ENCODE peak calls at places on chromosomes 5 and 9, in six cellular contexts. One of them, this sample, is unnamed.

GRCh38 chr9:109192732-109193361 is 25.8 kb upstream of the FRRS1L start:
- DNase-seq in breast epithelium: no peak
- DNase-seq in adrenal gland: peak; percentile 42
- DNase-seq in colonic mucosa: peak; percentile 65
- DNase-seq in A549: peak; percentile 48
- DNase-seq in tibial artery: no peak
- DNase-seq in this sample: no peak

GRCh38 chr5:31464081-31464480 is 67.8 kb downstream of the DROSHA start:
- DNase-seq in breast epithelium: no peak
- DNase-seq in adrenal gland: no peak
- DNase-seq in colonic mucosa: no peak
- DNase-seq in A549: no peak
- DNase-seq in tibial artery: no peak
- DNase-seq in this sample: no peak

GRCh38 chr5:132099073-132099748 is 25.6 kb downstream of the CSF2 start:
- DNase-seq in breast epithelium: no peak
- DNase-seq in adrenal gland: no peak
- DNase-seq in colonic mucosa: no peak
- DNase-seq in A549: no peak
- DNase-seq in tibial artery: no peak
- DNase-seq in this sample: no peak

GRCh38 chr5:157519579-157520253 is 55.9 kb downstream of the ADAM19 start:
- DNase-seq in breast epithelium: no peak
- DNase-seq in adrenal gland: no peak
- DNase-seq in colonic mucosa: no peak
- DNase-seq in A549: no peak
- DNase-seq in tibial artery: peak; percentile 23
- DNase-seq in this sample: no peak

GRCh38 chr5:151772029-151772867 is 494 bp downstream of the G3BP1 start:
- DNase-seq in breast epithelium: no peak
- DNase-seq in adrenal gland: peak; percentile 52
- DNase-seq in colonic mucosa: peak; percentile 65
- DNase-seq in A549: peak; percentile 26
- DNase-seq in tibial artery: peak; percentile 75
- DNase-seq in this sample: peak; percentile 45

GRCh38 chr5:124419531-124419930 is 326.9 kb downstream of the ZNF608 start:
- DNase-seq in breast epithelium: no peak
- DNase-seq in adrenal gland: no peak
- DNase-seq in colonic mucosa: no peak
- DNase-seq in A549: no peak
- DNase-seq in tibial artery: no peak
- DNase-seq in this sample: no peak

GRCh38 chr9:84061613-84062205 is 81.1 kb downstream of the RMI1 start:
- DNase-seq in breast epithelium: no peak
- DNase-seq in adrenal gland: no peak
- DNase-seq in colonic mucosa: no peak
- DNase-seq in A549: no peak
- DNase-seq in tibial artery: no peak
- DNase-seq in this sample: no peak

GRCh38 chr9:114396558-114397218 is 8.9 kb upstream of the AKNA start:
- DNase-seq in breast epithelium: no peak
- DNase-seq in adrenal gland: no peak
- DNase-seq in colonic mucosa: no peak
- DNase-seq in A549: peak; percentile 25
- DNase-seq in tibial artery: no peak
- DNase-seq in this sample: no peak

GRCh38 chr5:141848771-141849370 is 29.3 kb downstream of the PCDH1 start:
- DNase-seq in breast epithelium: peak; percentile 74
- DNase-seq in adrenal gland: peak; percentile 38
- DNase-seq in colonic mucosa: peak; percentile 89
- DNase-seq in A549: peak; percentile 83
- DNase-seq in tibial artery: peak; percentile 80
- DNase-seq in this sample: peak; percentile 98

GRCh38 chr5:50699737-50700136 is 33.3 kb downstream of the PARP8 start:
- DNase-seq in breast epithelium: no peak
- DNase-seq in adrenal gland: no peak
- DNase-seq in colonic mucosa: no peak
- DNase-seq in A549: no peak
- DNase-seq in tibial artery: no peak
- DNase-seq in this sample: peak; percentile 16

GRCh38 chr5:15943487-15943886 is 236.1 kb downstream of the MARCHF11 start:
- DNase-seq in breast epithelium: no peak
- DNase-seq in adrenal gland: no peak
- DNase-seq in colonic mucosa: no peak
- DNase-seq in A549: no peak
- DNase-seq in tibial artery: no peak
- DNase-seq in this sample: no peak

GRCh38 chr9:134066923-134067851 is 639 bp downstream of the BRD3 start:
- DNase-seq in breast epithelium: no peak
- DNase-seq in adrenal gland: no peak
- DNase-seq in colonic mucosa: no peak
- DNase-seq in A549: peak; percentile 39
- DNase-seq in tibial artery: peak; percentile 66
- DNase-seq in this sample: peak; percentile 59

GRCh38 chr9:108586451-108586850 is 269.3 kb downstream of the ACTL7B start:
- DNase-seq in breast epithelium: no peak
- DNase-seq in adrenal gland: no peak
- DNase-seq in colonic mucosa: no peak
- DNase-seq in A549: no peak
- DNase-seq in tibial artery: no peak
- DNase-seq in this sample: no peak

GRCh38 chr5:149658299-149658698 is 71.8 kb upstream of the PPARGC1B start:
- DNase-seq in breast epithelium: no peak
- DNase-seq in adrenal gland: no peak
- DNase-seq in colonic mucosa: peak; percentile 64
- DNase-seq in A549: no peak
- DNase-seq in tibial artery: no peak
- DNase-seq in this sample: no peak

GRCh38 chr5:156328766-156329165 is 1.8 kb downstream of the SGCD start:
- DNase-seq in breast epithelium: no peak
- DNase-seq in adrenal gland: no peak
- DNase-seq in colonic mucosa: no peak
- DNase-seq in A549: no peak
- DNase-seq in tibial artery: no peak
- DNase-seq in this sample: no peak

GRCh38 chr5:10172242-10172641 is 77.4 kb downstream of the ATPSCKMT start:
- DNase-seq in breast epithelium: no peak
- DNase-seq in adrenal gland: no peak
- DNase-seq in colonic mucosa: no peak
- DNase-seq in A549: no peak
- DNase-seq in tibial artery: no peak
- DNase-seq in this sample: no peak

GRCh38 chr5:163104496-163104895 is 332.9 kb upstream of the CCNG1 start:
- DNase-seq in breast epithelium: no peak
- DNase-seq in adrenal gland: no peak
- DNase-seq in colonic mucosa: no peak
- DNase-seq in A549: peak; percentile 20
- DNase-seq in tibial artery: no peak
- DNase-seq in this sample: no peak

GRCh38 chr5:94778299-94778698 is 159.8 kb downstream of the SLF1 start:
- DNase-seq in breast epithelium: no peak
- DNase-seq in adrenal gland: no peak
- DNase-seq in colonic mucosa: no peak
- DNase-seq in A549: no peak
- DNase-seq in tibial artery: no peak
- DNase-seq in this sample: no peak

GRCh38 chr9:36485647-36486453 is 85.8 kb upstream of the RNF38 start:
- DNase-seq in breast epithelium: no peak
- DNase-seq in adrenal gland: peak; percentile 43
- DNase-seq in colonic mucosa: peak; percentile 35
- DNase-seq in A549: no peak
- DNase-seq in tibial artery: peak; percentile 67
- DNase-seq in this sample: peak; percentile 56

GRCh38 chr9:115099891-115100290 is 18.1 kb downstream of the TNC start:
- DNase-seq in breast epithelium: no peak
- DNase-seq in adrenal gland: no peak
- DNase-seq in colonic mucosa: no peak
- DNase-seq in A549: no peak
- DNase-seq in tibial artery: no peak
- DNase-seq in this sample: no peak

GRCh38 chr9:4397917-4398316 is 92.4 kb upstream of the SLC1A1 start:
- DNase-seq in breast epithelium: no peak
- DNase-seq in adrenal gland: no peak
- DNase-seq in colonic mucosa: no peak
- DNase-seq in A549: no peak
- DNase-seq in tibial artery: no peak
- DNase-seq in this sample: no peak

GRCh38 chr5:41094871-41095270 is 23.7 kb upstream of the MROH2B start:
- DNase-seq in breast epithelium: no peak
- DNase-seq in adrenal gland: no peak
- DNase-seq in colonic mucosa: no peak
- DNase-seq in A549: peak; percentile 53
- DNase-seq in tibial artery: no peak
- DNase-seq in this sample: no peak

GRCh38 chr5:37703841-37704241 is 136.0 kb downstream of the GDNF start:
- DNase-seq in breast epithelium: no peak
- DNase-seq in adrenal gland: no peak
- DNase-seq in colonic mucosa: no peak
- DNase-seq in A549: no peak
- DNase-seq in tibial artery: no peak
- DNase-seq in this sample: no peak

GRCh38 chr5:5542654-5543053 is 120.2 kb downstream of the ICE1 start:
- DNase-seq in breast epithelium: no peak
- DNase-seq in adrenal gland: peak; percentile 58
- DNase-seq in colonic mucosa: no peak
- DNase-seq in A549: no peak
- DNase-seq in tibial artery: no peak
- DNase-seq in this sample: no peak

GRCh38 chr5:115946655-115947054 is 15.6 kb upstream of the LVRN start:
- DNase-seq in breast epithelium: no peak
- DNase-seq in adrenal gland: no peak
- DNase-seq in colonic mucosa: no peak
- DNase-seq in A549: peak; percentile 10
- DNase-seq in tibial artery: no peak
- DNase-seq in this sample: no peak

GRCh38 chr9:75448955-75449354 is 360.6 kb downstream of the OSTF1 start:
- DNase-seq in breast epithelium: no peak
- DNase-seq in adrenal gland: no peak
- DNase-seq in colonic mucosa: no peak
- DNase-seq in A549: no peak
- DNase-seq in tibial artery: no peak
- DNase-seq in this sample: no peak

GRCh38 chr5:5270161-5270560 is 130.0 kb downstream of the ADAMTS16 start:
- DNase-seq in breast epithelium: no peak
- DNase-seq in adrenal gland: no peak
- DNase-seq in colonic mucosa: no peak
- DNase-seq in A549: no peak
- DNase-seq in tibial artery: no peak
- DNase-seq in this sample: no peak

GRCh38 chr9:35482071-35482470 is 7.8 kb upstream of the RUSC2 start:
- DNase-seq in breast epithelium: no peak
- DNase-seq in adrenal gland: no peak
- DNase-seq in colonic mucosa: no peak
- DNase-seq in A549: no peak
- DNase-seq in tibial artery: no peak
- DNase-seq in this sample: no peak

GRCh38 chr9:35478871-35479270 is 11.0 kb upstream of the RUSC2 start:
- DNase-seq in breast epithelium: no peak
- DNase-seq in adrenal gland: no peak
- DNase-seq in colonic mucosa: no peak
- DNase-seq in A549: no peak
- DNase-seq in tibial artery: no peak
- DNase-seq in this sample: no peak

GRCh38 chr9:35484406-35484805 is 5.5 kb upstream of the RUSC2 start:
- DNase-seq in breast epithelium: no peak
- DNase-seq in adrenal gland: no peak
- DNase-seq in colonic mucosa: no peak
- DNase-seq in A549: no peak
- DNase-seq in tibial artery: no peak
- DNase-seq in this sample: no peak

GRCh38 chr9:35476596-35476995 is 13.3 kb upstream of the RUSC2 start:
- DNase-seq in breast epithelium: no peak
- DNase-seq in adrenal gland: no peak
- DNase-seq in colonic mucosa: no peak
- DNase-seq in A549: no peak
- DNase-seq in tibial artery: no peak
- DNase-seq in this sample: no peak

GRCh38 chr9:35481347-35481975 is 8.4 kb upstream of the RUSC2 start:
- DNase-seq in breast epithelium: no peak
- DNase-seq in adrenal gland: peak; percentile 73
- DNase-seq in colonic mucosa: peak; percentile 64
- DNase-seq in A549: peak; percentile 74
- DNase-seq in tibial artery: peak; percentile 79
- DNase-seq in this sample: peak; percentile 77
- TF ChIP-seq CTCF in breast epithelium: peak; percentile 38
- TF ChIP-seq CTCF in adrenal gland: peak; percentile 73
- TF ChIP-seq CTCF in colonic mucosa: peak; percentile 67
- TF ChIP-seq CTCF in A549: peak; percentile 77
- TF ChIP-seq CTCF in tibial artery: peak; percentile 56
- TF ChIP-seq CTCF in this sample: peak; percentile 62

GRCh38 chr9:81588148-81588874 is 101.0 kb downstream of the TLE1 start:
- DNase-seq in breast epithelium: no peak
- DNase-seq in adrenal gland: peak; percentile 82
- DNase-seq in colonic mucosa: peak; percentile 63
- DNase-seq in A549: peak; percentile 93
- DNase-seq in tibial artery: peak; percentile 91
- DNase-seq in this sample: peak; percentile 83
- H3K27ac ChIP-seq in breast epithelium: peak overlapping the region; percentile 60
- H3K27ac ChIP-seq in adrenal gland: peak overlapping the region; percentile 66
- H3K27ac ChIP-seq in colonic mucosa: peak overlapping the region; percentile 80
- H3K27ac ChIP-seq in A549: peak overlapping the region; percentile 90
- H3K27ac ChIP-seq in tibial artery: peak overlapping the region; percentile 71
- H3K27ac ChIP-seq in this sample: peak overlapping the region; percentile 69

GRCh38 chr9:32351845-32352244 is 32.6 kb upstream of the ACO1 start:
- DNase-seq in breast epithelium: no peak
- DNase-seq in adrenal gland: no peak
- DNase-seq in colonic mucosa: no peak
- DNase-seq in A549: peak; percentile 24
- DNase-seq in tibial artery: no peak
- DNase-seq in this sample: no peak
- TF ChIP-seq CTCF in breast epithelium: no peak
- TF ChIP-seq CTCF in adrenal gland: no peak
- TF ChIP-seq CTCF in colonic mucosa: no peak
- TF ChIP-seq CTCF in A549: no peak
- TF ChIP-seq CTCF in tibial artery: no peak
- TF ChIP-seq CTCF in this sample: no peak

DNA sequence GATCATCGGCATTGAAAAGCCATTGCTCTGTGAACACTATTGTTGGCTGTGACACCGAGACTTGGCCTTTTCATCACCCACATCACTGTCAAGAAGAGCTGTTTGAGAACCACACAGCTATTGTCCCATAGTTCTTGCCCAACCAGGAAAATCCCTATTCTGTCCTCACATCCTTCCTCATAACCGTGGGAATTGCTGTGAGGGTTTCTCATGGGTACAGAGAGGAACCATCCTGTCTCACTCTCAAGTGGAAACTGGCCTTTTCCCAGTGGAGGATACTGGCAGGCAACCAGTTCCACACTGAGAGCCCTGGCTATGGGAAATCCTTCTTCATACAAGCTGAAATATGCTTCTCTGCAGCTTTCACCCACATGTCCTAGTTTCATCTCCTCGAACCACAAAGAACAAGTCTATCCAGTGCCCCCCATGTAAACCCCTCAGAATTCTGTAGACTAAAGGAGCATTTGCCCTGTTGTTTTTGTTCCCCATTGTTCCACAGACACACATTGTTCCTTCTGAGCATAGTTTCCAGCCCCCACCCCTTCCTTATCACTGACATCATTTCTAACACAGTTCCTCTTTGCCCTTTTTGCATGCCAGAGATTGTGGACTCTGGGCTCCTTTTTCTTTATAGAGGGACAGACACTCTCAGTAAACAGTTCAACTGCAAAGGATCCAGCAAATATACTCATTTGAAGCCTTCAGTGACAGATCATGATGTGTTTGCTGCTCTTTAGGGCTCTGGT is 57.8 kb upstream of the C5orf46 start:
- DNase-seq in breast epithelium: no peak
- DNase-seq in adrenal gland: no peak
- DNase-seq in colonic mucosa: no peak
- DNase-seq in A549: no peak
- DNase-seq in tibial artery: no peak
- DNase-seq in this sample: no peak
- H3K27ac ChIP-seq in breast epithelium: no peak overlapping the region
- H3K27ac ChIP-seq in adrenal gland: no peak overlapping the region
- H3K27ac ChIP-seq in colonic mucosa: no peak overlapping the region
- H3K27ac ChIP-seq in A549: no peak overlapping the region
- H3K27ac ChIP-seq in tibial artery: no peak overlapping the region
- H3K27ac ChIP-seq in this sample: no peak overlapping the region

This sample was measured in RWPE1.